ENCODE peak calls at places on chromosomes 2 and 18, in eight cellular contexts. Z is adrenal gland, T is Caco-2, K is IMR-90, B is A673, O is tibial nerve, Y is fibroblast of lung, J is psoas muscle. L is an unnamed sample.

GRCh38 chr2:201444676-201445441 is 6.4 kb downstream of the TRAK2 start:
- DNase-seq in Z (no peak), T (no peak), K (no peak), B (peak; percentile 55), O (no peak), Y (peak; percentile 60), J (no peak), L (no peak)

GRCh38 chr2:67243919-67244318 is 153.2 kb upstream of the ETAA1 start:
- DNase-seq in Z (no peak), T (no peak), K (no peak), B (no peak), O (no peak), Y (no peak), J (no peak), L (no peak)

GRCh38 chr18:24010673-24011072 is 3.9 kb upstream of the TTC39C start:
- DNase-seq in Z (no peak), T (no peak), K (no peak), B (no peak), O (no peak), Y (no peak), J (no peak), L (no peak)

GRCh38 chr2:7676714-7677113 is 759.5 kb downstream of the RNF144A start:
- DNase-seq in Z (no peak), T (no peak), K (no peak), B (no peak), O (no peak), Y (no peak), J (no peak), L (no peak)

GRCh38 chr2:127094509-127095366 is 12.2 kb downstream of the BIN1 start:
- DNase-seq in Z (peak; percentile 95), T (no peak), K (peak; percentile 33), B (no peak), O (peak; percentile 50), Y (peak; percentile 51), J (peak; percentile 94), L (peak; percentile 62)

GRCh38 chr2:58064136-58064535 is 17.5 kb downstream of the VRK2 start:
- DNase-seq in Z (no peak), T (no peak), K (no peak), B (no peak), O (no peak), Y (no peak), J (no peak), L (no peak)

GRCh38 chr18:30970201-30970816 is 72.2 kb downstream of the DSC3 start:
- DNase-seq in Z (no peak), T (no peak), K (peak; percentile 2), B (peak; percentile 37), O (no peak), Y (peak; percentile 43), J (no peak), L (no peak)

GRCh38 chr2:60553496-60553991 is at the start of gene BCL11A:
- DNase-seq in Z (peak; percentile 88), T (peak; percentile 62), K (peak; percentile 78), B (peak; percentile 40), O (no peak), Y (peak; percentile 93), J (peak; percentile 55), L (no peak)

GRCh38 chr2:207313947-207314346 is 148.2 kb upstream of the KLF7 start:
- DNase-seq in Z (no peak), T (no peak), K (no peak), B (no peak), O (no peak), Y (no peak), J (no peak), L (no peak)

GRCh38 chr18:9665311-9665710 is 42.8 kb upstream of the RAB31 start:
- DNase-seq in Z (no peak), T (no peak), K (no peak), B (no peak), O (no peak), Y (peak; percentile 54), J (no peak), L (no peak)

GRCh38 chr18:73199151-73199550 is 331.4 kb upstream of the NETO1 start:
- DNase-seq in Z (no peak), T (no peak), K (peak; percentile 68), B (no peak), O (no peak), Y (peak; percentile 50), J (no peak), L (no peak)

GRCh38 chr2:226797289-226797988 is 2.2 kb downstream of the IRS1 start:
- DNase-seq in Z (peak; percentile 61), T (no peak), K (peak; percentile 75), B (peak; percentile 93), O (no peak), Y (no peak), J (peak; percentile 73), L (peak; percentile 49)

GRCh38 chr2:58156780-58157179 is 84.3 kb downstream of the FANCL start:
- DNase-seq in Z (no peak), T (no peak), K (peak; percentile 53), B (no peak), O (no peak), Y (peak; percentile 83), J (no peak), L (no peak)

GRCh38 chr18:54316071-54316820 is 41.4 kb downstream of the STARD6 start:
- DNase-seq in Z (no peak), T (no peak), K (no peak), B (no peak), O (no peak), Y (no peak), J (no peak), L (no peak)

GRCh38 chr2:113676651-113677050 is 49.6 kb downstream of the RABL2A start:
- DNase-seq in Z (no peak), T (no peak), K (no peak), B (no peak), O (no peak), Y (no peak), J (no peak), L (no peak)

GRCh38 chr2:164151518-164151917 is 415.7 kb upstream of the FIGN start:
- DNase-seq in Z (no peak), T (no peak), K (peak; percentile 70), B (no peak), O (no peak), Y (no peak), J (no peak), L (no peak)

GRCh38 chr2:152674334-152674733 is 42.9 kb downstream of the PRPF40A start:
- DNase-seq in Z (no peak), T (no peak), K (no peak), B (no peak), O (no peak), Y (no peak), J (no peak), L (no peak)
- H3K36me3 ChIP-seq in Z (no peaks in the 10 kb centered on the region), T (peaks cover 3% of the 10 kb centered on the region), K (peaks cover 26% of the 10 kb centered on the region), B (peaks cover 100% of the 10 kb centered on the region), O (peaks cover 14% of the 10 kb centered on the region), Y (peaks cover 7% of the 10 kb centered on the region), J (peaks cover 100% of the 10 kb centered on the region), L (peaks cover 3% of the 10 kb centered on the region)

GRCh38 chr2:205660521-205661124 is 21.7 kb upstream of the NRP2 start:
- DNase-seq in Z (no peak), T (no peak), K (peak; percentile 98), B (peak; percentile 26), O (no peak), Y (peak; percentile 97), J (no peak), L (no peak)

GRCh38 chr2:205670292-205670691 is 12.0 kb upstream of the NRP2 start:
- DNase-seq in Z (no peak), T (no peak), K (no peak), B (no peak), O (no peak), Y (no peak), J (no peak), L (no peak)

GRCh38 chr2:205659922-205660321 is 22.4 kb upstream of the NRP2 start:
- DNase-seq in Z (no peak), T (no peak), K (no peak), B (no peak), O (no peak), Y (no peak), J (no peak), L (no peak)

GRCh38 chr2:205662389-205662965 is 19.8 kb upstream of the NRP2 start:
- DNase-seq in Z (no peak), T (no peak), K (no peak), B (no peak), O (no peak), Y (no peak), J (no peak), L (no peak)

GRCh38 chr2:205665791-205666190 is 16.5 kb upstream of the NRP2 start:
- DNase-seq in Z (no peak), T (no peak), K (no peak), B (no peak), O (no peak), Y (no peak), J (no peak), L (no peak)
- H3K36me3 ChIP-seq in Z (no peaks in the 10 kb centered on the region), T (no peaks in the 10 kb centered on the region), K (no peaks in the 10 kb centered on the region), B (no peaks in the 10 kb centered on the region), O (no peaks in the 10 kb centered on the region), Y (no peaks in the 10 kb centered on the region), J (no peaks in the 10 kb centered on the region), L (no peaks in the 10 kb centered on the region)

DNA sequence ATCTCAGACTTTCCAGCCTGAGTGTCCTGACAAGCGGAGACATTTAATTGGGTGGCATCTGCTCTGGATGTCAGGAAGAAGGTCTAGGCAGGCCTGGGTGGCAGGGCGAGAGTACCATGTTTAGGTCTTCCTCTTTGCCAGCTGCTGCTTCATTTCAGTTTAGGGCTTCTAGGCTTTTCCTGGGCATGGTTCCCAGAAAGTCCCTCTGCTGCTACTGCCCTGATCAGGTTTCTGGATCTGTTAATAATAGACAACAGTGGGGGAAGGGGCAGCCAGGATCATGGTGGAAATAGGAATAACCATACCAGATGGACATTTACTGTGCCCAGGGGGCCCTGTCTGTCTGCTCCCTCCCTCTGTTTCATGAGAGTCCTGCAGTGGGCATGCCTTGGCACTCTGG is 2.3 kb upstream of the PLCD4 start:
- DNase-seq in Z (no peak), T (no peak), K (peak; percentile 78), B (peak; percentile 21), O (no peak), Y (peak; percentile 47), J (peak; percentile 71), L (no peak)
- H3K36me3 ChIP-seq in Z (no peaks in the 10 kb centered on the region), T (no peaks in the 10 kb centered on the region), K (no peaks in the 10 kb centered on the region), B (no peaks in the 10 kb centered on the region), O (no peaks in the 10 kb centered on the region), Y (no peaks in the 10 kb centered on the region), J (no peaks in the 10 kb centered on the region), L (no peaks in the 10 kb centered on the region)

DNA sequence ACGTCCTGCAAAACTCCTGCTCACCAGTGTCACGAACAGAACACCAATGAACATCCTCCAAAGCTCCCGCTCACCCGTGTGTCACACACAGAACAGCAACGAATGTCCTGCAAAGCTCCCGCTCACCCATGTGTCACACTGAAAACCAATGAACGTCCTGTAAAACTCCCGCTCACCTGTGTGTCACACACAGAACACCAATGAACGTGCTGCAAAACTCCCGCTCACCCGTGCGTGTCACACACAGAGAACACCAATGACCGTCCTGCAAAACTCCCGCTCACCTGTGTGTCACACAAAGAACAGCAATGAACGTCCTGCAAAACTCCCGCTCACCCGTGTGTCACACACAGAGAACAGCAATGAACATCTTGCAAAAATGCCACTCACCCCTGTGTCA is 20.5 kb upstream of the FAM110C start:
- DNase-seq in Z (no peak), T (no peak), K (no peak), B (no peak), O (no peak), Y (no peak), J (no peak), L (no peak)
- H3K36me3 ChIP-seq in Z (no peaks in the 10 kb centered on the region), T (no peaks in the 10 kb centered on the region), K (no peaks in the 10 kb centered on the region), B (no peaks in the 10 kb centered on the region), O (no peaks in the 10 kb centered on the region), Y (no peaks in the 10 kb centered on the region), J (no peaks in the 10 kb centered on the region), L (no peaks in the 10 kb centered on the region)